ENCODE peak calls at places on chromosome 19, in five cellular contexts. T, C, N, K and B are unnamed samples.

GRCh38 chr19:3932931-3933810 is at the start of gene NMRK2:
- DNase-seq in T (no peak), C (no peak), N (peak; percentile 49), K (no peak), B (peak; percentile 86)

GRCh38 chr19:29524201-29524911 is 1.4 kb upstream of the VSTM2B start:
- DNase-seq in T (no peak), C (no peak), N (no peak), K (no peak), B (no peak)

GRCh38 chr19:10780368-10780767 is 55.6 kb downstream of the TMED1 start:
- DNase-seq in T (no peak), C (no peak), N (no peak), K (no peak), B (peak; percentile 29)

GRCh38 chr19:45638930-45639729 is at the start of gene EML2:
- DNase-seq in T (peak; percentile 64), C (peak; percentile 70), N (peak; percentile 55), K (no peak), B (no peak)

GRCh38 chr19:33040994-33041827 is 23.5 kb downstream of the RHPN2 start:
- DNase-seq in T (no peak), C (no peak), N (no peak), K (no peak), B (no peak)

GRCh38 chr19:2072757-2073551 is 21.9 kb upstream of the MKNK2 start:
- DNase-seq in T (no peak), C (no peak), N (no peak), K (no peak), B (no peak)

GRCh38 chr19:29616541-29616940 is 10.5 kb downstream of the POP4 start:
- DNase-seq in T (no peak), C (no peak), N (no peak), K (no peak), B (no peak)

GRCh38 chr19:45931055-45931454 is 16.5 kb upstream of the NANOS2 start:
- DNase-seq in T (no peak), C (no peak), N (no peak), K (no peak), B (no peak)

GRCh38 chr19:48967346-48968178 is 2.5 kb downstream of the FTL start:
- DNase-seq in T (no peak), C (no peak), N (no peak), K (no peak), B (peak; percentile 52)

GRCh38 chr19:45954132-45954531 is 19.5 kb downstream of the NOVA2 start:
- DNase-seq in T (no peak), C (no peak), N (no peak), K (no peak), B (no peak)

GRCh38 chr19:3403489-3404323 is 37.3 kb downstream of the NFIC start:
- DNase-seq in T (no peak), C (no peak), N (peak; percentile 90), K (no peak), B (peak; percentile 89)

GRCh38 chr19:29324717-29325116 is 111.8 kb upstream of the UQCRFS1 start:
- DNase-seq in T (no peak), C (no peak), N (no peak), K (no peak), B (no peak)

GRCh38 chr19:34173145-34173956 is 1.0 kb downstream of the LSM14A start:
- DNase-seq in T (no peak), C (peak; percentile 41), N (no peak), K (no peak), B (peak; percentile 15)

GRCh38 chr19:40178756-40179155 is 12.5 kb upstream of the MAP3K10 start:
- DNase-seq in T (no peak), C (no peak), N (no peak), K (no peak), B (no peak)

GRCh38 chr19:32743447-32743846 is 23.9 kb downstream of the TDRD12 start:
- DNase-seq in T (no peak), C (no peak), N (no peak), K (no peak), B (no peak)

GRCh38 chr19:53538378-53539109 is 599 bp downstream of the ZNF331 start:
- DNase-seq in T (no peak), C (no peak), N (peak; percentile 22), K (no peak), B (no peak)

GRCh38 chr19:22052644-22053013 is 345 bp downstream of the ZNF257 start:
- DNase-seq in T (no peak), C (no peak), N (peak; percentile 16), K (no peak), B (no peak)

GRCh38 chr19:54338521-54338920 is 441 bp downstream of the LILRA4 start:
- DNase-seq in T (no peak), C (no peak), N (no peak), K (no peak), B (no peak)

GRCh38 chr19:2168619-2169424 is 5.1 kb downstream of the DOT1L start:
- DNase-seq in T (peak; percentile 45), C (peak; percentile 88), N (peak; percentile 94), K (no peak), B (peak; percentile 99)

GRCh38 chr19:19095691-19096090 is 31.9 kb downstream of the SLC25A42 start:
- DNase-seq in T (no peak), C (no peak), N (no peak), K (no peak), B (no peak)

GRCh38 chr19:33606556-33606955 is 15.2 kb upstream of the CHST8 start:
- DNase-seq in T (no peak), C (no peak), N (no peak), K (no peak), B (no peak)

GRCh38 chr19:17766543-17767131 is 15.4 kb downstream of the FCHO1 start:
- DNase-seq in T (peak; percentile 46), C (no peak), N (peak; percentile 81), K (peak; percentile 44), B (peak; percentile 43)